ENCODE peak calls at places on chromosomes 16 and 17, in five cellular contexts. U is neural progenitor cell, D is HCT116, E is OCI-LY7, Z is GM23338. T is an unnamed sample.

GRCh38 chr16:22641030-22641671 is 130.5 kb downstream of the NPIPB5 start:
- DNase-seq in U (peak), D (peak), E (peak), Z (peak), T (peak)

GRCh38 chr16:77234611-77235010 is 35.4 kb downstream of the SYCE1L start:
- DNase-seq in U (peak), D (no peak), E (no peak), Z (peak), T (peak)

GRCh38 chr17:42518046-42518754 is 17.8 kb upstream of the NAGLU start:
- DNase-seq in U (no peak), D (peak), E (no peak), Z (no peak), T (peak)

GRCh38 chr16:86072328-86073102 is 173.6 kb downstream of the IRF8 start:
- DNase-seq in U (peak), D (peak), E (peak), Z (peak), T (peak)

GRCh38 chr16:82329070-82329469 is 159.0 kb upstream of the MPHOSPH6 start:
- DNase-seq in U (no peak), D (no peak), E (no peak), Z (no peak), T (no peak)

GRCh38 chr17:32350662-32351418 is 883 bp downstream of the ZNF207 start:
- DNase-seq in U (peak), D (no peak), E (peak), Z (peak), T (peak)

GRCh38 chr17:72560303-72561247 is 439.8 kb downstream of the SOX9 start:
- DNase-seq in U (peak), D (peak), E (peak), Z (peak), T (peak)

GRCh38 chr16:46914556-46915201 is 30.5 kb downstream of the GPT2 start:
- DNase-seq in U (no peak), D (no peak), E (no peak), Z (no peak), T (no peak)

GRCh38 chr16:65947951-65948350 is 418.5 kb upstream of the CDH5 start:
- DNase-seq in U (no peak), D (no peak), E (no peak), Z (no peak), T (no peak)

GRCh38 chr16:12323007-12323699 is 346.6 kb downstream of the SNX29 start:
- DNase-seq in U (peak), D (no peak), E (peak), Z (no peak), T (no peak)

GRCh38 chr16:30997000-30997886 is 12.2 kb downstream of the HSD3B7 start:
- DNase-seq in U (peak), D (peak), E (peak), Z (peak), T (peak)

GRCh38 chr17:68461589-68461988 is 4.3 kb upstream of the WIPI1 start:
- DNase-seq in U (no peak), D (no peak), E (peak), Z (peak), T (no peak)

GRCh38 chr17:32551186-32551955 is 64.6 kb downstream of the CDK5R1 start:
- DNase-seq in U (no peak), D (no peak), E (no peak), Z (no peak), T (peak)

GRCh38 chr17:40547079-40547784 is 18.0 kb downstream of the CCR7 start:
- DNase-seq in U (no peak), D (no peak), E (peak), Z (no peak), T (no peak)

DNA sequence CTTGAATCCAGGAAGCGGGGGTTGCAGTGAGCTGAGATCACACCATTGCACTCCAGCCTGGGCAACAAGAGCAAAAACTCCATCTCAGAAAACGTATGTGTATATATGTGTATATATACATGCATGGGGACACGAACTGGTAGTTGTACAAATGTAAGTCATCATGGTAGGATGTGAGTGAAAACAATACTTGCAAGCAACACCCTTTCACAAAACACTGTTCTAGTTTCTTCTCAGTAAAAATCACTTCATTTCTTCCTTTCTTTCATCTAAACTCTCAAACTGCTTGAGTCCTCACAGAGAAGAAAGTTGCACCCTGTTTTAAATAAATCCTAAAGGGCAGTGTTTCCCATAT is 51.8 kb downstream of the METTL16 start:
- DNase-seq in U (no peak), D (no peak), E (no peak), Z (no peak), T (no peak)
- TF ChIP-seq EZH2phosphoT487 in U (no peak), D (no peak), E (no peak), Z (no peak), T (no peak)

GRCh38 chr16:56438042-56438441 is 12.7 kb upstream of the AMFR start:
- DNase-seq in U (no peak), D (no peak), E (no peak), Z (no peak), T (no peak)

GRCh38 chr16:56436258-56436657 is 10.9 kb upstream of the AMFR start:
- DNase-seq in U (no peak), D (no peak), E (no peak), Z (no peak), T (no peak)
- TF ChIP-seq EZH2phosphoT487 in U (no peak), D (no peak), E (no peak), Z (no peak), T (no peak)

GRCh38 chr17:49565948-49566491 is 9.7 kb upstream of the NXPH3 start:
- DNase-seq in U (no peak), D (no peak), E (no peak), Z (no peak), T (peak)
- TF ChIP-seq EZH2phosphoT487 in U (no peak), D (no peak), E (no peak), Z (no peak), T (no peak)

GRCh38 chr17:77214743-77215142 is 74.0 kb downstream of the SEC14L1 start:
- DNase-seq in U (peak), D (peak), E (peak), Z (peak), T (peak)
- TF ChIP-seq EZH2phosphoT487 in U (no peak), D (no peak), E (no peak), Z (no peak), T (no peak)

DNA sequence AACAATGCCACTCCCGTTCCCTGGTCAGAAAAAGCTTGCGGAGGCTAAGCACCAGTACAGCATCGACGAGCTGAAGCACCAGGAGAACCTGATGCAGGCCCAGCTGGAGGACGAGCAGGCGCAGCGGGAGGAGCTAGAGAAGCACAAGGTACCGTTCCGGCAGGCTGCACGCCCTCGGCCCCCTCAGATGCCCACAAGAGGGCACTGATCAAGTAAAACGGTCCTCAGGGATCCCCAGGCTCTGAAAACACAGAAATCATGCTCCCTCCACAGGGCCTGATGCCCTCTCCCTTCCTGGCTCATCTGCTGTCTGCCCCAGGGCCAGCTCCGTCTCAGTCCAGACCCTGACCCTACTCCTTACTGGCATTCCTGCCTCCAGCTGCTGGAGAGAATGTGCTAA is 21.6 kb downstream of the DRC3 start:
- DNase-seq in U (peak), D (peak), E (peak), Z (peak), T (peak)
- TF ChIP-seq EZH2phosphoT487 in U (no peak), D (no peak), E (no peak), Z (no peak), T (no peak)

DNA sequence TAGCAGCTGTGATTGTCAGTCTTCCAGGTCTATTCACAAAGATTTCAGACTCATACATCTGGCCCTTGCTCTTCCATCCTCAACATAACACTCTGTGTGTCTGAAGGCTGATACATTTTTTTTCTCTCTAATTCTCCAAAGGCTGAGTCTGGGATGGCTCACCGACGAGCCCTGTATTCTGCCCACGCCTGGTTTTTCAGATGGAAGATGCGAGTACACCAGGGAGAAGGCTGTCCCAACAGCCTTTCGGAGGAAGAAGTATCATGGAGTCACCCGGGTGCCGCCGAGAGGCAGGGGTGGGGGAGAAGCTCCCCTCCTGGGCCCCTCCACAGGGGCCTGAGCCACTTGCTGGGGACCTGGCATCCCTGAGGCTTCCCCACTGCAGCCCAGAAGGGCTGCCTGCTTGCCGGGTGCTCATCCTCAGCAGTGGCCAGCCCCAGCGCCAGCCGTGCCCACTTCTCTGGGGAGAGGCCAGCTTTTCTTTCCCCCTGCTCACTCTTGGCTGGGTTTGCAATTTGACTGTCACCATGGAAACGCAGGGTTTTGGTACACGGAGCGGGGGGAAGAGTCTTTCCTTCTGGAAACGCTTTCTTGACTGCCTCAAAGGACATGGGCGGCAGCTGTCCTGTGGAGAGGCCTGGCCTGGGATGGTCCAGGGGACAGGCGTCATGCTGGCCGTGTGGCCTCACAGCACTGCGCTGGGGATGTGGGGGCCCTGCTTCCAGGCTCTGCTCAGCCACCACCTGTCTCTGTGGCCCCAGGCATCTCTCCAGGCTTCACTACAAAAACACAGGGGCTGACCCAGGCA is 45.5 kb upstream of the DOC2B start:
- DNase-seq in U (peak), D (no peak), E (no peak), Z (no peak), T (no peak)
- TF ChIP-seq EZH2phosphoT487 in U (no peak), D (no peak), E (no peak), Z (no peak), T (no peak)

GRCh38 chr17:60155427-60155814 is 5.6 kb downstream of the CA4 start:
- DNase-seq in U (no peak), D (no peak), E (no peak), Z (no peak), T (no peak)

GRCh38 chr17:60154616-60155426 is 5.0 kb downstream of the CA4 start:
- DNase-seq in U (no peak), D (no peak), E (no peak), Z (peak), T (peak)

GRCh38 chr17:60151355-60151754 is 1.6 kb downstream of the CA4 start:
- DNase-seq in U (no peak), D (no peak), E (peak), Z (peak), T (no peak)

GRCh38 chr17:60155815-60156214 is 6.0 kb downstream of the CA4 start:
- DNase-seq in U (no peak), D (no peak), E (no peak), Z (no peak), T (no peak)

GRCh38 chr17:60153606-60154355 is 4.0 kb downstream of the CA4 start:
- DNase-seq in U (no peak), D (no peak), E (no peak), Z (peak), T (no peak)
- TF ChIP-seq EZH2phosphoT487 in U (no peak), D (no peak), E (no peak), Z (no peak), T (no peak)

DNA sequence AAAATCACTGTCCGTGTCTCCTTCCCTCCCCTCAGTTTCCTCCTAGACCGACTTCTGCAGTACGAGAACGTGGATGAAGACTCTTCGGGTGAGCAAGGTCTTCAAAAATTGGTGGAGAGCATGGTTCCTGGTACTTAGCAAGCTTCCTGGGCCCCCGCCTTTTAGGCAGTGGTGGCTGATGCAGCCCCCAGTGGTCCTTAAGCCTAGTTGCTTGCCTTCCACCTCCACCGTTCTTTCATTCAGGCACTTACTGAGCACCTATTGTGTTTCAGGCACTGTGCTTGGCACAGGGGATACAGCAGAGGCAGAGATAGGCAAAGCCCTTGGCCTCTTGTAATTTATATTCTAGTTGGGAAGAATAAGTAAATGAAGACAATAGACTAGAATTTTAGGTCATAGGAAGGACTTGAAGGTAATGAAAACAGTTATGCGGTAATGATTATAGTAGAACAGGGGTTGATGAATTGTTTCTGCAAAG is 771 bp downstream of the INO80E start:
- DNase-seq in U (no peak), D (no peak), E (peak), Z (no peak), T (no peak)
- TF ChIP-seq EZH2phosphoT487 in U (no peak), D (no peak), E (no peak), Z (no peak), T (no peak)

GRCh38 chr16:3152273-3153076 is 17.6 kb downstream of the ZNF213 start:
- DNase-seq in U (peak), D (peak), E (peak), Z (peak), T (peak)
- TF ChIP-seq EZH2phosphoT487 in U (peak), D (no peak), E (no peak), Z (no peak), T (no peak)

DNA sequence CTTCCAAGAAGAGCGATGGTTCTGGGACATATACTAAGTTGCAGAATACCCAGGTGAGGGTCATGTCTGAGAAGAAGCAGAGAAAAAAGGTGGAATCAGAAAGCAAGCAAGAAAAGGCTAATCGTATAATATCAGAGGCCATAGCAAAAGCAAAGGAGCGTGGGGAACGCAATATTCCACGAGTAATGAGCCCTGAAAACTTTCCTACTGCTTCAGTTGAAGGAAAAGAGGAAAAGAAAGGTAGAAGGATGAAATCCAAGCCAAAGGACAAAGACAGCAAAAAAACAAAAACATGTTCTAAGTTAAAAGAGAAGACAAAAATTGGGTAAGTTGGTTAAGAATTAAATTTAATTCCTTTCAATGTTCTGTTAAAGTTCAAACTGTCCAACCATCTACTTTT is 154.7 kb downstream of the CHD9 start:
- DNase-seq in U (no peak), D (no peak), E (peak), Z (no peak), T (no peak)
- TF ChIP-seq EZH2phosphoT487 in U (no peak), D (no peak), E (no peak), Z (no peak), T (no peak)